ENCODE peak calls at places on chromosomes 5 and 9, in eight cellular contexts. H, O, G, R, N, E, K and C are unnamed samples.

GRCh38 chr5:66807743-66808142 is 211.6 kb downstream of the MAST4 start:
- DNase-seq in H (peak; percentile 43), O (no peak), G (no peak), R (peak; percentile 20), N (peak; percentile 55), E (peak; percentile 7), K (peak; percentile 55), C (peak; percentile 44)

GRCh38 chr5:142046191-142046590 is 33.4 kb upstream of the GNPDA1 start:
- DNase-seq in H (no peak), O (no peak), G (no peak), R (no peak), N (no peak), E (no peak), K (no peak), C (no peak)

GRCh38 chr9:129675656-129676055 is 10.2 kb downstream of the PRRX2 start:
- DNase-seq in H (no peak), O (no peak), G (no peak), R (no peak), N (no peak), E (no peak), K (no peak), C (no peak)

GRCh38 chr9:120916573-120916972 is 10.0 kb downstream of the TRAF1 start:
- DNase-seq in H (peak; percentile 94), O (peak; percentile 78), G (peak; percentile 28), R (no peak), N (no peak), E (no peak), K (no peak), C (no peak)

GRCh38 chr5:15601274-15601673 is 101.3 kb downstream of the FBXL7 start:
- DNase-seq in H (no peak), O (no peak), G (no peak), R (peak; percentile 13), N (no peak), E (peak; percentile 7), K (no peak), C (no peak)

GRCh38 chr5:159507661-159508060 is 177.4 kb upstream of the IL12B start:
- DNase-seq in H (no peak), O (no peak), G (no peak), R (no peak), N (no peak), E (no peak), K (no peak), C (no peak)

GRCh38 chr9:136991993-136992818 is at the start of gene PAXX:
- DNase-seq in H (peak; percentile 77), O (peak; percentile 93), G (peak; percentile 95), R (peak; percentile 82), N (peak; percentile 91), E (peak; percentile 63), K (peak; percentile 89), C (peak; percentile 85)

GRCh38 chr5:16179511-16179935 is at the start of gene MARCHF11:
- DNase-seq in H (no peak), O (no peak), G (no peak), R (peak; percentile 86), N (no peak), E (peak; percentile 33), K (no peak), C (peak; percentile 64)

GRCh38 chr5:9015250-9015936 is 530.5 kb downstream of the SEMA5A start:
- DNase-seq in H (no peak), O (no peak), G (no peak), R (no peak), N (no peak), E (no peak), K (peak; percentile 39), C (no peak)

GRCh38 chr5:88045146-88045545 is 223.5 kb downstream of the TMEM161B start:
- DNase-seq in H (no peak), O (no peak), G (no peak), R (no peak), N (no peak), E (no peak), K (no peak), C (no peak)

GRCh38 chr9:122031806-122032205 is 61.3 kb downstream of the TTLL11 start:
- DNase-seq in H (no peak), O (no peak), G (no peak), R (no peak), N (no peak), E (no peak), K (no peak), C (no peak)

GRCh38 chr9:12085401-12085800 is 607.8 kb upstream of the TYRP1 start:
- DNase-seq in H (no peak), O (no peak), G (no peak), R (no peak), N (no peak), E (no peak), K (no peak), C (no peak)

GRCh38 chr5:145925353-145925752 is 11.0 kb upstream of the SH3RF2 start:
- DNase-seq in H (peak; percentile 55), O (no peak), G (no peak), R (no peak), N (peak; percentile 66), E (no peak), K (peak; percentile 87), C (no peak)

GRCh38 chr5:96470825-96471224 is 37.8 kb upstream of the PCSK1 start:
- DNase-seq in H (no peak), O (no peak), G (no peak), R (no peak), N (no peak), E (no peak), K (no peak), C (no peak)

GRCh38 chr5:43589310-43589709 is 13.7 kb upstream of the NNT start:
- DNase-seq in H (no peak), O (no peak), G (no peak), R (no peak), N (no peak), E (no peak), K (no peak), C (no peak)

GRCh38 chr5:115415143-115415491 is 118.7 kb upstream of the CCDC112 start:
- DNase-seq in H (peak; percentile 50), O (no peak), G (peak; percentile 7), R (no peak), N (peak; percentile 98), E (peak; percentile 13), K (no peak), C (peak; percentile 28)

GRCh38 chr5:146447734-146448380 is 724 bp downstream of the TCERG1 start:
- DNase-seq in H (no peak), O (no peak), G (peak; percentile 65), R (peak; percentile 35), N (peak; percentile 45), E (no peak), K (peak; percentile 33), C (peak; percentile 9)

GRCh38 chr9:105647595-105648349 is 14.5 kb upstream of the TAL2 start:
- DNase-seq in H (no peak), O (no peak), G (no peak), R (no peak), N (no peak), E (no peak), K (no peak), C (peak; percentile 72)

GRCh38 chr9:114930063-114930812 is at the start of gene TNFSF8:
- DNase-seq in H (no peak), O (no peak), G (peak; percentile 90), R (no peak), N (no peak), E (no peak), K (no peak), C (no peak)

GRCh38 chr5:78300464-78301045 is 6.1 kb upstream of the AP3B1 start:
- DNase-seq in H (no peak), O (no peak), G (no peak), R (no peak), N (no peak), E (no peak), K (peak; percentile 38), C (no peak)

GRCh38 chr5:39231705-39232525 is 12.6 kb upstream of the FYB1 start:
- DNase-seq in H (no peak), O (no peak), G (peak; percentile 72), R (no peak), N (no peak), E (no peak), K (peak; percentile 35), C (no peak)